ENCODE peak calls at places on chromosomes 13 and 19, in nine cellular contexts. Q is heart right ventricle; S is activated naive CD4-positive, alpha-beta T cell treated with anti-CD3 and anti-CD28 coated beads for 36 hours; U is dorsolateral prefrontal cortex; J is GM10248; W is left ventricle myocardium inferior; H is body of pancreas; P is RWPE1; B is left cardiac atrium. N is an unnamed sample.

GRCh38 chr19:6091771-6092291 is 18.5 kb downstream of the RFX2 start:
- DNase-seq in S (no peak), W (no peak), Q (no peak), U (no peak), B (no peak), H (no peak), J (no peak), P (no peak), N (no peak)

GRCh38 chr13:99275093-99275469 is 16.9 kb upstream of the GPR18 start:
- DNase-seq in Q (no peak), P (no peak), J (no peak), U (no peak), W (no peak), B (no peak), H (no peak), S (peak), N (no peak)

GRCh38 chr19:1171755-1172352 is 2.2 kb downstream of the SBNO2 start:
- DNase-seq in S (no peak), W (no peak), Q (no peak), J (no peak), P (no peak), H (no peak), U (no peak), B (no peak), N (peak)

GRCh38 chr13:42086582-42086981 is 38.1 kb downstream of the DGKH start:
- DNase-seq in U (no peak), B (no peak), S (no peak), Q (no peak), P (no peak), J (no peak), H (no peak), W (no peak), N (no peak)

GRCh38 chr13:35789335-35790166 is 313.1 kb upstream of the MAB21L1 start:
- DNase-seq in W (no peak), P (peak), J (peak), H (no peak), B (no peak), U (no peak), S (no peak), Q (no peak), N (peak)

GRCh38 chr13:37869756-37870488 is at the start of gene TRPC4:
- DNase-seq in H (peak), W (peak), S (peak), Q (peak), J (peak), P (peak), U (peak), B (peak), N (peak)

GRCh38 chr13:24381539-24382265 is 72.3 kb downstream of the C1QTNF9 start:
- DNase-seq in P (no peak), H (no peak), W (no peak), U (no peak), J (no peak), Q (no peak), S (no peak), B (no peak), N (no peak)

GRCh38 chr13:50129923-50130685 is 114.9 kb downstream of the KCNRG start:
- DNase-seq in P (no peak), H (no peak), U (no peak), W (peak), Q (peak), J (no peak), S (peak), B (peak), N (no peak)

GRCh38 chr19:55099557-55100506 is 17.6 kb downstream of the PPP1R12C start:
- DNase-seq in B (no peak), U (no peak), W (no peak), P (no peak), Q (peak), S (no peak), H (no peak), J (no peak), N (no peak)

GRCh38 chr19:41484822-41485221 is 41.9 kb downstream of the ERICH4 start:
- DNase-seq in H (no peak), J (no peak), P (no peak), Q (no peak), W (no peak), U (no peak), S (no peak), B (no peak), N (no peak)

GRCh38 chr13:31424130-31424729 is 224.5 kb downstream of the B3GLCT start:
- DNase-seq in J (peak), H (peak), S (peak), P (peak), U (peak), W (peak), Q (peak), B (peak), N (peak)

GRCh38 chr13:44903596-44903995 is 85.7 kb downstream of the NUFIP1 start:
- DNase-seq in Q (peak), U (peak), J (no peak), H (peak), S (no peak), W (peak), B (peak), P (no peak), N (no peak)

GRCh38 chr13:46229251-46229650 is 17.5 kb downstream of the LRRC63 start:
- DNase-seq in B (no peak), Q (no peak), H (no peak), S (no peak), W (no peak), P (no peak), J (no peak), U (no peak), N (no peak)

GRCh38 chr13:42551611-42552010 is 22.3 kb upstream of the TNFSF11 start:
- DNase-seq in B (no peak), P (no peak), W (no peak), J (no peak), H (no peak), S (no peak), Q (no peak), U (no peak), N (no peak)

GRCh38 chr13:48749699-48750473 is 96.2 kb downstream of the CYSLTR2 start:
- DNase-seq in Q (peak), P (peak), S (peak), H (peak), U (peak), B (peak), W (peak), J (peak), N (no peak)

GRCh38 chr19:34260771-34261173 is 6.4 kb downstream of the GARRE1 start:
- DNase-seq in S (no peak), H (no peak), B (no peak), J (no peak), W (no peak), Q (no peak), P (no peak), U (no peak), N (no peak)

GRCh38 chr19:55369651-55370304 is 485 bp downstream of the IL11 start:
- DNase-seq in B (no peak), U (no peak), H (no peak), Q (no peak), J (no peak), W (no peak), S (peak), P (peak), N (peak)